ENCODE peak calls at places on chromosomes 11 and 22, in six cellular contexts. One of them, this sample, is unnamed.

GRCh38 chr11:1433568-1433967 is 43.8 kb downstream of the BRSK2 start:
- DNase-seq in KBM-7: no peak
- DNase-seq in kidney tubule cell: no peak
- DNase-seq in HT-29: no peak
- DNase-seq in nephron progenitor cell: no peak
- DNase-seq in GM12891: no peak
- DNase-seq in this sample: no peak

GRCh38 chr11:128399722-128400121 is 187.6 kb downstream of the ETS1 start:
- DNase-seq in KBM-7: no peak
- DNase-seq in kidney tubule cell: no peak
- DNase-seq in HT-29: no peak
- DNase-seq in nephron progenitor cell: no peak
- DNase-seq in GM12891: no peak
- DNase-seq in this sample: no peak

GRCh38 chr11:65918211-65919150 is at the start of gene C11orf68:
- DNase-seq in KBM-7: peak; percentile 35
- DNase-seq in kidney tubule cell: peak; percentile 47
- DNase-seq in HT-29: peak; percentile 48
- DNase-seq in nephron progenitor cell: no peak
- DNase-seq in GM12891: peak; percentile 62
- DNase-seq in this sample: peak; percentile 63

GRCh38 chr11:12559011-12559410 is 115.2 kb upstream of the TEAD1 start:
- DNase-seq in KBM-7: no peak
- DNase-seq in kidney tubule cell: no peak
- DNase-seq in HT-29: no peak
- DNase-seq in nephron progenitor cell: no peak
- DNase-seq in GM12891: no peak
- DNase-seq in this sample: no peak

GRCh38 chr11:65225284-65226102 is 36.3 kb upstream of the POLA2 start:
- DNase-seq in KBM-7: peak; percentile 70
- DNase-seq in kidney tubule cell: peak; percentile 48
- DNase-seq in HT-29: no peak
- DNase-seq in nephron progenitor cell: peak; percentile 54
- DNase-seq in GM12891: peak; percentile 69
- DNase-seq in this sample: peak; percentile 80

GRCh38 chr22:28911777-28912669 is 28.7 kb downstream of the ZNRF3 start:
- DNase-seq in KBM-7: no peak
- DNase-seq in kidney tubule cell: no peak
- DNase-seq in HT-29: peak; percentile 74
- DNase-seq in nephron progenitor cell: no peak
- DNase-seq in GM12891: no peak
- DNase-seq in this sample: no peak

GRCh38 chr22:30777589-30777988 is 82.9 kb downstream of the OSBP2 start:
- DNase-seq in KBM-7: no peak
- DNase-seq in kidney tubule cell: no peak
- DNase-seq in HT-29: no peak
- DNase-seq in nephron progenitor cell: no peak
- DNase-seq in GM12891: no peak
- DNase-seq in this sample: no peak

GRCh38 chr11:2807801-2808241 is 77.8 kb downstream of the CDKN1C start:
- DNase-seq in KBM-7: no peak
- DNase-seq in kidney tubule cell: no peak
- DNase-seq in HT-29: no peak
- DNase-seq in nephron progenitor cell: peak; percentile 1
- DNase-seq in GM12891: no peak
- DNase-seq in this sample: no peak

GRCh38 chr11:45163956-45164575 is 17.6 kb downstream of the PRDM11 start:
- DNase-seq in KBM-7: no peak
- DNase-seq in kidney tubule cell: peak; percentile 24
- DNase-seq in HT-29: no peak
- DNase-seq in nephron progenitor cell: no peak
- DNase-seq in GM12891: no peak
- DNase-seq in this sample: no peak

GRCh38 chr11:7964873-7965272 is 374 bp downstream of the NLRP10 start:
- DNase-seq in KBM-7: no peak
- DNase-seq in kidney tubule cell: peak; percentile 42
- DNase-seq in HT-29: no peak
- DNase-seq in nephron progenitor cell: no peak
- DNase-seq in GM12891: no peak
- DNase-seq in this sample: no peak

GRCh38 chr11:74444173-74444832 is 23.0 kb downstream of the KCNE3 start:
- DNase-seq in KBM-7: no peak
- DNase-seq in kidney tubule cell: no peak
- DNase-seq in HT-29: no peak
- DNase-seq in nephron progenitor cell: no peak
- DNase-seq in GM12891: no peak
- DNase-seq in this sample: no peak

GRCh38 chr11:102157219-102157618 is 47.0 kb downstream of the YAP1 start:
- DNase-seq in KBM-7: no peak
- DNase-seq in kidney tubule cell: peak; percentile 72
- DNase-seq in HT-29: peak; percentile 74
- DNase-seq in nephron progenitor cell: no peak
- DNase-seq in GM12891: no peak
- DNase-seq in this sample: no peak

GRCh38 chr11:33652407-33652806 is 48.2 kb downstream of the C11orf91 start:
- DNase-seq in KBM-7: no peak
- DNase-seq in kidney tubule cell: no peak
- DNase-seq in HT-29: no peak
- DNase-seq in nephron progenitor cell: no peak
- DNase-seq in GM12891: no peak
- DNase-seq in this sample: no peak

GRCh38 chr11:120622189-120622912 is 110.8 kb downstream of the GRIK4 start:
- DNase-seq in KBM-7: peak; percentile 4
- DNase-seq in kidney tubule cell: peak; percentile 28
- DNase-seq in HT-29: no peak
- DNase-seq in nephron progenitor cell: no peak
- DNase-seq in GM12891: no peak
- DNase-seq in this sample: peak; percentile 31

GRCh38 chr11:112297248-112297866 is 36.7 kb upstream of the PLET1 start:
- DNase-seq in KBM-7: no peak
- DNase-seq in kidney tubule cell: peak; percentile 20
- DNase-seq in HT-29: no peak
- DNase-seq in nephron progenitor cell: no peak
- DNase-seq in GM12891: no peak
- DNase-seq in this sample: no peak

GRCh38 chr11:115541518-115541917 is 37.3 kb upstream of the CADM1 start:
- DNase-seq in KBM-7: no peak
- DNase-seq in kidney tubule cell: no peak
- DNase-seq in HT-29: no peak
- DNase-seq in nephron progenitor cell: no peak
- DNase-seq in GM12891: no peak
- DNase-seq in this sample: no peak

GRCh38 chr11:26522912-26523610 is 49.0 kb downstream of the MUC15 start:
- DNase-seq in KBM-7: peak; percentile 43
- DNase-seq in kidney tubule cell: peak; percentile 27
- DNase-seq in HT-29: peak; percentile 52
- DNase-seq in nephron progenitor cell: no peak
- DNase-seq in GM12891: no peak
- DNase-seq in this sample: peak; percentile 67

GRCh38 chr11:1153105-1153950 is 4.4 kb upstream of the MUC5AC start:
- DNase-seq in KBM-7: no peak
- DNase-seq in kidney tubule cell: no peak
- DNase-seq in HT-29: peak; percentile 49
- DNase-seq in nephron progenitor cell: no peak
- DNase-seq in GM12891: no peak
- DNase-seq in this sample: no peak

GRCh38 chr11:134282121-134283045 is 6.2 kb downstream of the GLB1L3 start:
- DNase-seq in KBM-7: no peak
- DNase-seq in kidney tubule cell: no peak
- DNase-seq in HT-29: no peak
- DNase-seq in nephron progenitor cell: no peak
- DNase-seq in GM12891: no peak
- DNase-seq in this sample: no peak

GRCh38 chr11:34311126-34311525 is 46.7 kb downstream of the ABTB2 start:
- DNase-seq in KBM-7: no peak
- DNase-seq in kidney tubule cell: no peak
- DNase-seq in HT-29: no peak
- DNase-seq in nephron progenitor cell: no peak
- DNase-seq in GM12891: no peak
- DNase-seq in this sample: no peak

GRCh38 chr11:33266418-33267215 is 9.4 kb downstream of the HIPK3 start:
- DNase-seq in KBM-7: peak; percentile 62
- DNase-seq in kidney tubule cell: peak; percentile 30
- DNase-seq in HT-29: peak; percentile 24
- DNase-seq in nephron progenitor cell: no peak
- DNase-seq in GM12891: no peak
- DNase-seq in this sample: peak; percentile 63

GRCh38 chr22:40485813-40486610 is 115.6 kb downstream of the SGSM3 start:
- DNase-seq in KBM-7: no peak
- DNase-seq in kidney tubule cell: peak; percentile 13
- DNase-seq in HT-29: no peak
- DNase-seq in nephron progenitor cell: no peak
- DNase-seq in GM12891: no peak
- DNase-seq in this sample: no peak

GRCh38 chr11:101745756-101746155 is 161.9 kb upstream of the TRPC6 start:
- DNase-seq in KBM-7: no peak
- DNase-seq in kidney tubule cell: no peak
- DNase-seq in HT-29: no peak
- DNase-seq in nephron progenitor cell: no peak
- DNase-seq in GM12891: no peak
- DNase-seq in this sample: no peak

GRCh38 chr22:37198290-37199102 is 10.4 kb upstream of the C1QTNF6 start:
- DNase-seq in KBM-7: peak; percentile 91
- DNase-seq in kidney tubule cell: peak; percentile 83
- DNase-seq in HT-29: peak; percentile 78
- DNase-seq in nephron progenitor cell: peak; percentile 95
- DNase-seq in GM12891: peak; percentile 82
- DNase-seq in this sample: peak; percentile 93

GRCh38 chr11:57649826-57650738 is at the start of gene YPEL4:
- DNase-seq in KBM-7: peak; percentile 61
- DNase-seq in kidney tubule cell: peak; percentile 71
- DNase-seq in HT-29: peak; percentile 4
- DNase-seq in nephron progenitor cell: no peak
- DNase-seq in GM12891: no peak
- DNase-seq in this sample: peak; percentile 76

GRCh38 chr22:46104170-46104880 is 46.0 kb upstream of the PPARA start:
- DNase-seq in KBM-7: no peak
- DNase-seq in kidney tubule cell: no peak
- DNase-seq in HT-29: peak; percentile 62
- DNase-seq in nephron progenitor cell: no peak
- DNase-seq in GM12891: no peak
- DNase-seq in this sample: no peak

GRCh38 chr11:13955971-13956421 is 6.5 kb upstream of the SPON1 start:
- DNase-seq in KBM-7: peak; percentile 45
- DNase-seq in kidney tubule cell: peak; percentile 69
- DNase-seq in HT-29: peak; percentile 77
- DNase-seq in nephron progenitor cell: peak; percentile 60
- DNase-seq in GM12891: no peak
- DNase-seq in this sample: peak; percentile 72

GRCh38 chr11:57641426-57641825 is 8.3 kb downstream of the YPEL4 start:
- DNase-seq in KBM-7: peak; percentile 78
- DNase-seq in kidney tubule cell: peak; percentile 65
- DNase-seq in HT-29: peak; percentile 63
- DNase-seq in nephron progenitor cell: no peak
- DNase-seq in GM12891: no peak
- DNase-seq in this sample: peak; percentile 80

GRCh38 chr11:70501026-70501901 is 102.9 kb downstream of the CTTN start:
- DNase-seq in KBM-7: no peak
- DNase-seq in kidney tubule cell: no peak
- DNase-seq in HT-29: no peak
- DNase-seq in nephron progenitor cell: no peak
- DNase-seq in GM12891: no peak
- DNase-seq in this sample: no peak

GRCh38 chr11:65448418-65449196 is 26.0 kb downstream of the NEAT1 start:
- DNase-seq in KBM-7: peak; percentile 29
- DNase-seq in kidney tubule cell: peak; percentile 57
- DNase-seq in HT-29: peak; percentile 26
- DNase-seq in nephron progenitor cell: no peak
- DNase-seq in GM12891: no peak
- DNase-seq in this sample: no peak

GRCh38 chr11:67636962-67637361 is 2.6 kb downstream of the TBX10 start:
- DNase-seq in KBM-7: no peak
- DNase-seq in kidney tubule cell: no peak
- DNase-seq in HT-29: no peak
- DNase-seq in nephron progenitor cell: no peak
- DNase-seq in GM12891: no peak
- DNase-seq in this sample: no peak

GRCh38 chr22:38169116-38169515 is 12.5 kb downstream of the PLA2G6 start:
- DNase-seq in KBM-7: no peak
- DNase-seq in kidney tubule cell: no peak
- DNase-seq in HT-29: no peak
- DNase-seq in nephron progenitor cell: no peak
- DNase-seq in GM12891: no peak
- DNase-seq in this sample: no peak

GRCh38 chr22:30336752-30337460 is 10.2 kb upstream of the TBC1D10A start:
- DNase-seq in KBM-7: no peak
- DNase-seq in kidney tubule cell: no peak
- DNase-seq in HT-29: no peak
- DNase-seq in nephron progenitor cell: no peak
- DNase-seq in GM12891: no peak
- DNase-seq in this sample: no peak

GRCh38 chr22:25137577-25138525 is 61.8 kb upstream of the CRYBB3 start:
- DNase-seq in KBM-7: no peak
- DNase-seq in kidney tubule cell: no peak
- DNase-seq in HT-29: no peak
- DNase-seq in nephron progenitor cell: no peak
- DNase-seq in GM12891: no peak
- DNase-seq in this sample: peak; percentile 31

GRCh38 chr11:90171359-90171758 is 36.9 kb downstream of the NAALAD2 start:
- DNase-seq in KBM-7: no peak
- DNase-seq in kidney tubule cell: no peak
- DNase-seq in HT-29: no peak
- DNase-seq in nephron progenitor cell: no peak
- DNase-seq in GM12891: no peak
- DNase-seq in this sample: no peak

GRCh38 chr11:128470081-128470480 is 117.3 kb downstream of the ETS1 start:
- DNase-seq in KBM-7: no peak
- DNase-seq in kidney tubule cell: no peak
- DNase-seq in HT-29: no peak
- DNase-seq in nephron progenitor cell: no peak
- DNase-seq in GM12891: no peak
- DNase-seq in this sample: no peak